ENCODE peak calls at places on chromosome 6, in six cellular contexts. D, E, P, H, F and M are unnamed samples.

GRCh38 chr6:40695114-40695513 is 108.0 kb upstream of the LRFN2 start:
- DNase-seq in D (no peak), E (peak), P (no peak), H (no peak), F (peak), M (no peak)

GRCh38 chr6:167031082-167031709 is 32.0 kb downstream of the CEP43 start:
- DNase-seq in D (no peak), E (no peak), P (peak), H (no peak), F (peak), M (no peak)

GRCh38 chr6:131460603-131460995 is 112.4 kb upstream of the ARG1 start:
- DNase-seq in D (no peak), E (no peak), P (no peak), H (no peak), F (no peak), M (no peak)

GRCh38 chr6:41097467-41098090 is 24.8 kb downstream of the NFYA start:
- DNase-seq in D (peak), E (no peak), P (peak), H (no peak), F (no peak), M (no peak)

GRCh38 chr6:66926060-66926459 is 1219.0 kb upstream of the EYS start:
- DNase-seq in D (peak), E (no peak), P (peak), H (no peak), F (no peak), M (no peak)

GRCh38 chr6:123380257-123380656 is 256.5 kb downstream of the TRDN start:
- DNase-seq in D (peak), E (peak), P (peak), H (peak), F (no peak), M (no peak)

GRCh38 chr6:122956376-122956775 is 39.7 kb upstream of the CLVS2 start:
- DNase-seq in D (no peak), E (peak), P (no peak), H (no peak), F (no peak), M (no peak)

GRCh38 chr6:104789770-104790190 is 69.9 kb downstream of the HACE1 start:
- DNase-seq in D (peak), E (peak), P (peak), H (no peak), F (peak), M (peak)

GRCh38 chr6:146861029-146861563 is 262.3 kb downstream of the ADGB start:
- DNase-seq in D (no peak), E (no peak), P (no peak), H (no peak), F (no peak), M (no peak)

GRCh38 chr6:107264357-107264831 is 149.1 kb upstream of the BEND3 start:
- DNase-seq in D (peak), E (no peak), P (peak), H (no peak), F (peak), M (no peak)

GRCh38 chr6:82348130-82348529 is 15.5 kb upstream of the TPBG start:
- DNase-seq in D (no peak), E (no peak), P (peak), H (no peak), F (no peak), M (no peak)
- TF ChIP-seq CTCF in D (no peak), E (no peak), P (no peak), H (no peak), F (no peak), M (no peak)

GRCh38 chr6:24766685-24767462 is 7.9 kb upstream of the GMNN start:
- DNase-seq in D (peak), E (peak), P (peak), H (no peak), F (peak), M (no peak)
- TF ChIP-seq CTCF in D (peak), E (peak), P (peak), H (peak), F (peak), M (peak)

GRCh38 chr6:135439549-135439948 is 58.0 kb downstream of the AHI1 start:
- DNase-seq in D (no peak), E (no peak), P (no peak), H (no peak), F (no peak), M (no peak)

GRCh38 chr6:135434095-135434494 is 63.4 kb downstream of the AHI1 start:
- DNase-seq in D (no peak), E (peak), P (no peak), H (no peak), F (no peak), M (no peak)

GRCh38 chr6:135440087-135440792 is 57.3 kb downstream of the AHI1 start:
- DNase-seq in D (no peak), E (peak), P (no peak), H (no peak), F (no peak), M (no peak)

GRCh38 chr6:135438907-135439535 is 58.5 kb downstream of the AHI1 start:
- DNase-seq in D (peak), E (peak), P (peak), H (no peak), F (peak), M (peak)
- TF ChIP-seq CTCF in D (peak), E (peak), P (peak), H (peak), F (peak), M (peak)

GRCh38 chr6:29014729-29015608 is 9.9 kb upstream of the ZNF311 start:
- DNase-seq in D (peak), E (no peak), P (no peak), H (no peak), F (peak), M (no peak)
- TF ChIP-seq CTCF in D (no peak), E (no peak), P (no peak), H (no peak), F (peak), M (peak)

DNA sequence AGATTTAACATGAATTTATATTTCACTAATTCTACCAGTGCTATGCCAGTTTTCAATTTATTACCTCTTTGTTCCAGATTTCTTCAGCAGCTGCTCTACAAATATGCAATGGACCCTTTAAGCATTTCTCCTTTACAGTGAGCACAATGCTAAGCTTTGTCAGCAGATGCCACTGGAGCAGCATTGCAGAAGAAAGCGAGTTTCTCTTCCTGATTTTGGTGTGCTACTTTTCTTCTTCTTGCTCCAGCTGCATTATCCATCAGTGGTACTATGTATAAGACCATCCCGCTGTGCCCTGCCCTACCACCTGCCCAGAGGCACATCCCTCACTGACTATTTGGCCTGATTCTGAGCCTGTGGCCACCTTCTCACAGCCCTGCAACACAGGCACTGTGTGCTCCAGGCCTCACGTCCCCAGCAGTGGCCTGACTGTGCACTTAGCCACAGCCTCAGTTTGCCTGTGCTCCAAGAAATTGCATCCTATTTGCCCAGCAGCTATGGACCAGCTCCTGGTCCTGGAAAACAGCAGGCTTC is 84.1 kb downstream of the TNFAIP3 start:
- DNase-seq in D (no peak), E (peak), P (no peak), H (no peak), F (no peak), M (no peak)
- TF ChIP-seq CTCF in D (no peak), E (peak), P (no peak), H (no peak), F (no peak), M (no peak)